ENCODE peak calls at places on chromosomes 13 and 19, in five cellular contexts. J is ovary, L is cardiac muscle cell, N is aorta, D is GM23248. E is an unnamed sample. For H3K4me1, the result is how much of the 10 kb centered on the place peaks cover.

GRCh38 chr13:110913322-110913721 is 1.5 kb downstream of the ANKRD10 start:
- DNase-seq in J (no peak), L (peak), N (no peak), D (peak), E (no peak)

GRCh38 chr19:9836021-9836420 is 903 bp downstream of the PIN1 start:
- DNase-seq in J (no peak), L (peak), N (no peak), D (peak), E (no peak)

GRCh38 chr13:46388846-46389245 is 1.8 kb upstream of the RUBCNL start:
- DNase-seq in J (no peak), L (no peak), N (no peak), D (no peak), E (no peak)

GRCh38 chr13:41017744-41018582 is 1.2 kb downstream of the ELF1 start:
- DNase-seq in J (no peak), L (no peak), N (no peak), D (no peak), E (no peak)

GRCh38 chr13:26401578-26402021 is 147.7 kb downstream of the CDK8 start:
- DNase-seq in J (no peak), L (no peak), N (no peak), D (no peak), E (no peak)

GRCh38 chr19:35959040-35959967 is 23.1 kb downstream of the LRFN3 start:
- DNase-seq in J (no peak), L (no peak), N (peak), D (peak), E (peak)

GRCh38 chr19:28632357-28633076 is 580.4 kb downstream of the UQCRFS1 start:
- DNase-seq in J (no peak), L (no peak), N (no peak), D (no peak), E (no peak)

GRCh38 chr19:30851646-30852045 is 479.5 kb downstream of the ZNF536 start:
- DNase-seq in J (no peak), L (no peak), N (no peak), D (no peak), E (no peak)

GRCh38 chr19:7391218-7391670 is 42.5 kb downstream of the ARHGEF18 start:
- DNase-seq in J (no peak), L (no peak), N (no peak), D (no peak), E (no peak)

GRCh38 chr19:32012886-32013635 is 332.3 kb upstream of the ZNF507 start:
- DNase-seq in J (no peak), L (no peak), N (no peak), D (no peak), E (no peak)

GRCh38 chr13:44237276-44237767 is 136.3 kb upstream of the SERP2 start:
- DNase-seq in J (peak), L (peak), N (no peak), D (peak), E (peak)

GRCh38 chr13:112782433-112783010 is 92.7 kb downstream of the ATP11A start:
- DNase-seq in J (no peak), L (no peak), N (peak), D (no peak), E (no peak)

GRCh38 chr19:35715355-35715809 is 2.4 kb upstream of the KMT2B start:
- DNase-seq in J (peak), L (no peak), N (no peak), D (no peak), E (no peak)

GRCh38 chr13:111383591-111384440 is 63.4 kb downstream of the TEX29 start:
- DNase-seq in J (no peak), L (no peak), N (peak), D (no peak), E (no peak)

GRCh38 chr19:53333071-53333465 is 481 bp upstream of the ZNF845 start:
- DNase-seq in J (peak), L (peak), N (peak), D (peak), E (peak)

GRCh38 chr19:16143399-16144215 is at the start of gene HSH2D:
- DNase-seq in J (no peak), L (no peak), N (peak), D (no peak), E (no peak)

GRCh38 chr19:2289714-2290435 is 7.9 kb upstream of the PEAK3 start:
- DNase-seq in J (no peak), L (no peak), N (peak), D (peak), E (no peak)

GRCh38 chr13:106407338-106407737 is 128.1 kb downstream of the EFNB2 start:
- DNase-seq in J (no peak), L (no peak), N (no peak), D (no peak), E (no peak)

GRCh38 chr19:5048727-5049553 is 80.0 kb downstream of the KDM4B start:
- DNase-seq in J (peak), L (no peak), N (peak), D (peak), E (no peak)

GRCh38 chr13:55013051-55013450 is 1984.4 kb downstream of the OLFM4 start:
- DNase-seq in J (no peak), L (no peak), N (no peak), D (no peak), E (no peak)

GRCh38 chr19:2246801-2247361 is 2.2 kb upstream of the AMH start:
- DNase-seq in J (no peak), L (no peak), N (no peak), D (peak), E (peak)

GRCh38 chr13:37934339-37935191 is 65.0 kb upstream of the TRPC4 start:
- DNase-seq in J (no peak), L (no peak), N (no peak), D (no peak), E (peak)
- H3K4me3 ChIP-seq in J (no peak), L (no peak), N (no peak), D (no peak), E (peak)

DNA sequence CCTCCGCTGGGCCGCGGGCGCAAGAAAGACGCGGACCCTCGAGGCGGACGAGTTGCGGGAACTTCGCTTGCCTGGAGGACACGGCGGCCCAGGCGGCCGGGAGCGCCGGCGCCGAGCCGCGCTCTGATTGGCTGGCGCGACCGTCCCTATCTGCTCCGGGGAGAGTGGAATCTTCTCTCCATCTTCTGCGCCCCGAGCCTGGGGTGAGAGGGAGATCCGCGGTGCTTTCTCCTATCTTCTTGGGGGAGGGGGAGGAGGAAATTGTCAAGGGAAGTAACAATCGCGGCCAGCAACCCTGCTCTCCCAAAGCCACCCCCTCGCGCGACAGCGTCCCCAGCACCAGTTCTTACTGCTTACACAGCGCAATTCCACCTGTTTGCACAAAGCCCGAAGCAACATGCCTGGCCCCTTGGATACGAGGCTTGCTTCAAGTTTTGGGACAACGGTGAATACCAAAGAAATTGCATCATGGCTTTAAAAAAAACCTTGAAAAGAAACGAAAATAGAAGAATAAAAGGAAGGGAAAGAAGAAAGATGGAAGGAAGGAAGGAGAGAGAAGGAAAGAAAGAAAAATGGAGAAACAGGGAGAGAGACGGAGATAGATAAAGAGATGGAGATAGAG is 4.8 kb downstream of the SOX21 start:
- DNase-seq in J (no peak), L (no peak), N (no peak), D (no peak), E (no peak)
- H3K27ac ChIP-seq in J (no peak), L (no peak), N (no peak), D (no peak), E (no peak)

GRCh38 chr19:18128044-18128443 is 24.9 kb upstream of the PIK3R2 start:
- DNase-seq in J (no peak), L (no peak), N (no peak), D (peak), E (no peak)
- H3K4me1 ChIP-seq in J (under half), L (under half), N (under half), D (under half), E (under half)

DNA sequence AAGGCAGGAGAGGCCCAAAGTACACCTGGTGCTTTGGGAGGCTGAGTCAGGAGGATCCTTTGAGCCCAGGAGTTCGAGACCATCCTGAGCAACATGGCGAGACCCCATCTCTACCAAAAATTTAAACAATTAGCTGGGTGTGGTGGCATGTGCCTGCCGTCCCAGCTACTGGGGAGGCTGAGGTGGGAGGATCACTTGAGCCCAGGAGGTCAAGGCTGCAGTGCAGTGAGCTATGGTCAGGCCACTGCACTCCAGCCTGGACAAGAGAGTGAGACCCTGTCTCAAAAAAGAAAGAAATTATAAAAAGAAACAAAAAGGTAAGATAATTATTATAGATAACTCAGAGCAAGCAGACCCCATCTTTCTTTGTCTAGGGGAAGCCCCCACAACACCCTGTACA is 1.9 kb downstream of the HOMER3 start:
- DNase-seq in J (no peak), L (no peak), N (no peak), D (no peak), E (no peak)
- H3K4me3 ChIP-seq in J (no peak), L (no peak), N (no peak), D (peak), E (no peak)

GRCh38 chr19:37997911-37998344 is 90.9 kb downstream of the SIPA1L3 start:
- DNase-seq in J (no peak), L (no peak), N (no peak), D (peak), E (no peak)
- H3K27ac ChIP-seq in J (no peak), L (no peak), N (peak), D (peak), E (peak)

GRCh38 chr19:54521022-54521859 is 18.6 kb downstream of the LAIR2 start:
- DNase-seq in J (no peak), L (no peak), N (no peak), D (no peak), E (no peak)

GRCh38 chr19:54515156-54515555 is 12.5 kb downstream of the LAIR2 start:
- DNase-seq in J (no peak), L (no peak), N (no peak), D (no peak), E (no peak)

GRCh38 chr19:54521860-54522513 is 19.4 kb downstream of the LAIR2 start:
- DNase-seq in J (no peak), L (no peak), N (no peak), D (no peak), E (no peak)

GRCh38 chr19:54517483-54517882 is 14.9 kb downstream of the LAIR2 start:
- DNase-seq in J (no peak), L (peak), N (no peak), D (peak), E (peak)

GRCh38 chr19:54518844-54519243 is 16.2 kb downstream of the LAIR2 start:
- DNase-seq in J (no peak), L (no peak), N (no peak), D (no peak), E (peak)
- H3K4me1 ChIP-seq in J (under half), L (under half), N (under half), D (under half), E (under half)

GRCh38 chr19:38506723-38507550 is 73.4 kb downstream of the RYR1 start:
- DNase-seq in J (peak), L (peak), N (peak), D (peak), E (peak)
- H3K4me3 ChIP-seq in J (no peak), L (no peak), N (no peak), D (no peak), E (no peak)

GRCh38 chr19:47095707-47096704 is 17.6 kb downstream of the ZC3H4 start:
- DNase-seq in J (no peak), L (no peak), N (no peak), D (peak), E (peak)
- H3K27ac ChIP-seq in J (peak), L (peak), N (no peak), D (peak), E (peak)

GRCh38 chr19:18311495-18311894 is 11.4 kb downstream of the LSM4 start:
- DNase-seq in J (no peak), L (no peak), N (no peak), D (no peak), E (no peak)

GRCh38 chr19:18310118-18310909 is 12.6 kb downstream of the LSM4 start:
- DNase-seq in J (no peak), L (no peak), N (no peak), D (no peak), E (no peak)

GRCh38 chr19:18310966-18311365 is 11.9 kb downstream of the LSM4 start:
- DNase-seq in J (no peak), L (no peak), N (no peak), D (no peak), E (no peak)

GRCh38 chr19:18312021-18312534 is 10.8 kb downstream of the LSM4 start:
- DNase-seq in J (no peak), L (no peak), N (no peak), D (no peak), E (no peak)

DNA sequence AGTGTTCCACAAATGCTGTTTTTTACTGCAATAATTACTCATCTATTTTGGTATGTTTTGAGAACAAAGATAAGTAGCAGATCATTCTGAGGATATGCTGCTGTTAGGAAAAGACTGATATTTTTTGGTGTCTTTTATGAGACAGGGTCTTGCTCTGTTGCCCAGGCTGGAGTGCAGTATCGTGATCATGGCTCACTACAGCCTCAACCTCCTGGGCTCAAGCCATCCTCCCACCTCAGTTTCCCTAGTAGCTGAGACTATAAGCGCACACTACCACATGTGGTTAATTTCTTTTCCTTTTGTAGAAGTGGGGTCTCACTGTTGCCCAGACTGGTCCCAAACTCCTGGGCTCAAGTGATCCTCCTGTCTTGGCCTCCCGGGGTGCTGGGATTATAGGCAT is 9.5 kb downstream of the LSM4 start:
- DNase-seq in J (no peak), L (no peak), N (no peak), D (no peak), E (no peak)
- H3K4me1 ChIP-seq in J (under half), L (under half), N (under half), D (under half), E (under half)

GRCh38 chr19:1247747-1248453 is 483 bp upstream of the MIDN start:
- DNase-seq in J (peak), L (no peak), N (peak), D (peak), E (peak)

GRCh38 chr19:1245884-1246816 is 2.2 kb upstream of the MIDN start:
- DNase-seq in J (peak), L (peak), N (no peak), D (no peak), E (peak)

GRCh38 chr19:1245468-1245867 is 2.9 kb upstream of the MIDN start:
- DNase-seq in J (no peak), L (no peak), N (peak), D (no peak), E (no peak)

GRCh38 chr19:1243768-1244692 is 2.5 kb downstream of the ATP5F1D start:
- DNase-seq in J (peak), L (peak), N (peak), D (peak), E (peak)

GRCh38 chr19:1244693-1245451 is 3.3 kb downstream of the ATP5F1D start:
- DNase-seq in J (peak), L (no peak), N (peak), D (peak), E (peak)
- H3K4me3 ChIP-seq in J (no peak), L (no peak), N (no peak), D (peak), E (peak)